ENCODE peak calls at places on chromosome 11, in six cellular contexts. H, W, L, E, F and S are unnamed samples.

GRCh38 chr11:107860688-107861087 is 2.1 kb upstream of the SLC35F2 start:
- DNase-seq in F (no peak), L (no peak), E (no peak), W (no peak), H (no peak), S (no peak)

GRCh38 chr11:27618591-27618990 is 81.7 kb downstream of the BDNF start:
- DNase-seq in E (no peak), F (no peak), L (no peak), H (no peak), W (no peak), S (no peak)

GRCh38 chr11:45722144-45722543 is 56.7 kb upstream of the CHST1 start:
- DNase-seq in L (peak; percentile 6), H (no peak), W (no peak), F (no peak), E (no peak), S (peak; percentile 52)

GRCh38 chr11:34792814-34793241 is 123.4 kb downstream of the APIP start:
- DNase-seq in W (peak; percentile 15), E (peak; percentile 68), F (no peak), H (no peak), L (peak; percentile 84), S (peak; percentile 95)

GRCh38 chr11:76232026-76232665 is 25.8 kb upstream of the WNT11 start:
- DNase-seq in E (no peak), F (no peak), H (peak; percentile 71), W (no peak), L (no peak), S (no peak)

GRCh38 chr11:36763187-36763586 is 165.2 kb upstream of the RAG2 start:
- DNase-seq in F (no peak), H (no peak), W (no peak), L (no peak), E (no peak), S (peak; percentile 2)

GRCh38 chr11:130827697-130828377 is 88.4 kb downstream of the SNX19 start:
- DNase-seq in E (no peak), W (no peak), H (peak; percentile 48), L (peak; percentile 45), F (no peak), S (peak; percentile 65)

GRCh38 chr11:110951041-110951440 is 238.8 kb upstream of the ARHGAP20 start:
- DNase-seq in E (no peak), F (no peak), H (no peak), L (no peak), W (no peak), S (peak; percentile 1)

GRCh38 chr11:106329273-106330018 is 252.0 kb downstream of the AASDHPPT start:
- DNase-seq in H (no peak), F (no peak), W (peak; percentile 5), L (no peak), E (no peak), S (no peak)

GRCh38 chr11:61728940-61729219 is 23.6 kb upstream of the MYRF start:
- DNase-seq in E (no peak), L (no peak), H (no peak), W (no peak), F (no peak), S (no peak)

GRCh38 chr11:111331711-111332479 is 33.5 kb downstream of the POU2AF3 start:
- DNase-seq in L (no peak), W (no peak), E (peak; percentile 61), F (no peak), H (no peak), S (no peak)